ENCODE peak calls at places on chromosome 18, in seven cellular contexts. Y, P, R, C, A, B and W are unnamed samples.

GRCh38 chr18:36772339-36772738 is 56.5 kb downstream of the TPGS2 start:
- DNase-seq in A (no peak), P (no peak), R (no peak), B (peak; percentile 86), Y (no peak), C (no peak), W (peak; percentile 92)

GRCh38 chr18:34990571-34990970 is 50.6 kb upstream of the MAPRE2 start:
- DNase-seq in A (no peak), R (no peak), Y (no peak), C (no peak), P (no peak), B (peak; percentile 83), W (no peak)

GRCh38 chr18:58580078-58580477 is 48.8 kb downstream of the ALPK2 start:
- DNase-seq in A (no peak), B (peak; percentile 90), Y (no peak), P (no peak), R (no peak), C (no peak), W (peak; percentile 50)

GRCh38 chr18:32542221-32542798 is 71.6 kb upstream of the GAREM1 start:
- DNase-seq in R (no peak), Y (no peak), C (no peak), P (no peak), B (no peak), A (no peak), W (peak; percentile 99)

GRCh38 chr18:49137093-49137492 is 186.3 kb upstream of the SMAD7 start:
- DNase-seq in A (no peak), Y (no peak), B (no peak), P (no peak), C (no peak), R (no peak), W (no peak)

GRCh38 chr18:25832008-25832604 is 258.3 kb downstream of the SS18 start:
- DNase-seq in B (peak; percentile 77), R (peak; percentile 1), Y (peak; percentile 8), C (peak; percentile 70), A (peak; percentile 79), P (no peak), W (peak; percentile 14)

GRCh38 chr18:63138469-63139340 is 180.9 kb downstream of the BCL2 start:
- DNase-seq in C (no peak), P (no peak), A (no peak), Y (no peak), B (no peak), R (peak; percentile 76), W (no peak)

GRCh38 chr18:10546557-10547300 is 20.9 kb downstream of the NAPG start:
- DNase-seq in C (no peak), B (no peak), R (no peak), P (no peak), A (no peak), Y (no peak), W (no peak)

GRCh38 chr18:62715439-62715792 is at the start of gene PHLPP1:
- DNase-seq in Y (no peak), B (no peak), C (no peak), A (no peak), R (no peak), P (no peak), W (no peak)

GRCh38 chr18:27713037-27713726 is 463.7 kb downstream of the CDH2 start:
- DNase-seq in P (no peak), B (no peak), R (peak; percentile 92), A (no peak), Y (no peak), C (no peak), W (no peak)

GRCh38 chr18:3648695-3649094 is 198.7 kb downstream of the TGIF1 start:
- DNase-seq in A (no peak), R (no peak), Y (no peak), C (no peak), B (no peak), P (no peak), W (no peak)

GRCh38 chr18:46171331-46171730 is 67.1 kb downstream of the HAUS1 start:
- DNase-seq in P (no peak), Y (no peak), A (no peak), R (no peak), C (no peak), B (no peak), W (no peak)